ENCODE peak calls at places on chromosomes 3 and 15, in seven cellular contexts. M, W, S, T, R, C and Z are unnamed samples.

GRCh38 chr3:14377838-14378169 is 24.6 kb upstream of the SLC6A6 start:
- DNase-seq in T (no peak), W (no peak), S (no peak), R (no peak), C (peak; percentile 20), M (no peak), Z (no peak)

GRCh38 chr3:12660196-12660595 is 3.7 kb downstream of the RAF1 start:
- DNase-seq in M (no peak), T (no peak), R (no peak), S (no peak), W (no peak), C (no peak), Z (no peak)

GRCh38 chr15:41772720-41773331 is 1.5 kb upstream of the MAPKBP1 start:
- DNase-seq in W (peak; percentile 80), S (peak; percentile 61), T (no peak), R (peak; percentile 86), C (peak; percentile 78), M (peak; percentile 85), Z (no peak)

GRCh38 chr3:123876858-123877257 is 7.3 kb downstream of the MYLK start:
- DNase-seq in T (no peak), R (peak; percentile 18), S (no peak), M (no peak), W (no peak), C (peak; percentile 21), Z (no peak)

GRCh38 chr3:9669720-9670432 is 20.6 kb downstream of the MTMR14 start:
- DNase-seq in R (no peak), T (no peak), M (no peak), S (no peak), W (no peak), C (no peak), Z (no peak)

GRCh38 chr3:133574260-133574881 is 885 bp downstream of the CDV3 start:
- DNase-seq in C (peak; percentile 85), R (peak; percentile 80), M (peak; percentile 85), W (peak; percentile 80), S (peak; percentile 50), T (peak; percentile 72), Z (peak; percentile 61)

GRCh38 chr3:170642882-170643601 is 57.2 kb upstream of the SLC7A14 start:
- DNase-seq in C (no peak), M (no peak), T (no peak), S (no peak), R (no peak), W (no peak), Z (no peak)

GRCh38 chr3:145807990-145808389 is 353.0 kb downstream of the PLOD2 start:
- DNase-seq in R (peak; percentile 78), C (no peak), W (peak; percentile 6), M (peak; percentile 5), T (no peak), S (no peak), Z (no peak)

GRCh38 chr3:100975714-100976113 is 17.5 kb downstream of the ABI3BP start:
- DNase-seq in R (no peak), S (no peak), M (no peak), T (no peak), W (no peak), C (no peak), Z (no peak)

GRCh38 chr15:40437754-40438687 is 2.7 kb upstream of the BAHD1 start:
- DNase-seq in T (peak; percentile 74), S (no peak), R (no peak), W (no peak), M (no peak), C (no peak), Z (no peak)

GRCh38 chr15:50353251-50353998 is 1.6 kb downstream of the GABPB1 start:
- DNase-seq in M (peak; percentile 93), C (peak; percentile 79), S (no peak), T (no peak), R (no peak), W (peak; percentile 95), Z (no peak)

GRCh38 chr3:45906681-45907220 is 20.4 kb downstream of the CCR9 start:
- DNase-seq in M (peak; percentile 61), W (peak; percentile 84), S (peak; percentile 57), R (peak; percentile 52), C (peak; percentile 36), T (no peak), Z (no peak)

GRCh38 chr15:48435356-48435755 is 104.1 kb downstream of the DUT start:
- DNase-seq in C (no peak), R (no peak), T (no peak), M (no peak), W (peak; percentile 65), S (no peak), Z (no peak)

GRCh38 chr3:5122030-5122740 is at the start of gene ARL8B:
- DNase-seq in W (peak; percentile 83), M (peak; percentile 90), C (peak; percentile 97), S (peak; percentile 85), T (peak; percentile 94), R (peak; percentile 86), Z (peak; percentile 74)

GRCh38 chr3:39809995-39810595 is 686 bp downstream of the MYRIP start:
- DNase-seq in C (no peak), M (no peak), S (peak; percentile 43), T (peak; percentile 65), W (no peak), R (peak; percentile 28), Z (peak; percentile 11)

GRCh38 chr3:133441867-133442270 is 42.0 kb downstream of the BFSP2 start:
- DNase-seq in M (peak; percentile 16), S (no peak), T (no peak), W (no peak), C (no peak), R (no peak), Z (no peak)

GRCh38 chr3:52221563-52222318 is 3.7 kb downstream of the TLR9 start:
- DNase-seq in T (peak; percentile 44), M (no peak), W (no peak), R (no peak), S (peak; percentile 24), C (no peak), Z (no peak)

GRCh38 chr15:100663066-100663465 is 60.7 kb downstream of the ASB7 start:
- DNase-seq in T (peak; percentile 65), M (no peak), R (peak; percentile 69), W (no peak), S (peak; percentile 79), C (no peak), Z (peak; percentile 26)

GRCh38 chr15:61051570-61052031 is 177.5 kb downstream of the RORA start:
- DNase-seq in S (peak; percentile 52), M (peak; percentile 54), T (no peak), C (peak; percentile 10), R (peak; percentile 71), W (peak; percentile 78), Z (peak; percentile 5)

GRCh38 chr3:71299160-71299559 is 284.4 kb downstream of the FOXP1 start:
- DNase-seq in C (no peak), S (no peak), M (no peak), R (no peak), T (no peak), W (no peak), Z (no peak)

GRCh38 chr3:72047472-72047871 is 262.5 kb upstream of the PROK2 start:
- DNase-seq in M (no peak), R (no peak), C (peak; percentile 96), T (no peak), S (no peak), W (no peak), Z (no peak)

GRCh38 chr3:16883726-16884083 is 1.1 kb upstream of the PLCL2 start:
- DNase-seq in T (no peak), C (no peak), R (peak; percentile 14), S (no peak), M (no peak), W (no peak), Z (no peak)

GRCh38 chr15:63752075-63752684 is 81.6 kb downstream of the HERC1 start:
- DNase-seq in R (peak; percentile 61), M (peak; percentile 63), T (no peak), W (peak; percentile 65), S (no peak), C (peak; percentile 80), Z (no peak)

GRCh38 chr3:119395923-119396358 is 67.5 kb downstream of the TMEM39A start:
- DNase-seq in M (no peak), S (no peak), W (no peak), C (no peak), R (no peak), T (no peak), Z (no peak)

GRCh38 chr3:112688085-112688769 is 47.3 kb upstream of the CCDC80 start:
- DNase-seq in T (no peak), C (no peak), W (no peak), R (no peak), M (peak; percentile 8), S (no peak), Z (no peak)

GRCh38 chr3:3847994-3848970 is 49.1 kb downstream of the LRRN1 start:
- DNase-seq in S (no peak), M (no peak), C (no peak), W (no peak), T (no peak), R (no peak), Z (no peak)

GRCh38 chr3:173398111-173398479 is 551 bp downstream of the NLGN1 start:
- DNase-seq in R (peak; percentile 79), M (no peak), S (no peak), C (peak; percentile 84), W (no peak), T (no peak), Z (no peak)

GRCh38 chr3:13494463-13495350 is 14.6 kb downstream of the HDAC11 start:
- DNase-seq in C (peak; percentile 49), S (no peak), M (peak; percentile 42), W (peak; percentile 21), R (peak; percentile 48), T (no peak), Z (peak; percentile 21)

GRCh38 chr3:37990527-37990926 is at the start of gene VILL:
- DNase-seq in M (no peak), S (no peak), T (no peak), R (no peak), C (no peak), W (no peak), Z (no peak)

GRCh38 chr3:180657094-180657493 is 22.2 kb downstream of the CCDC39 start:
- DNase-seq in W (no peak), C (no peak), S (no peak), T (no peak), M (no peak), R (peak; percentile 26), Z (no peak)
- H2BK120ac ChIP-seq in W (no peak overlapping the region), C (no peak overlapping the region), S (no peak overlapping the region), T (no peak overlapping the region), M (no peak overlapping the region), R (no peak overlapping the region), Z (no peak overlapping the region)

DNA sequence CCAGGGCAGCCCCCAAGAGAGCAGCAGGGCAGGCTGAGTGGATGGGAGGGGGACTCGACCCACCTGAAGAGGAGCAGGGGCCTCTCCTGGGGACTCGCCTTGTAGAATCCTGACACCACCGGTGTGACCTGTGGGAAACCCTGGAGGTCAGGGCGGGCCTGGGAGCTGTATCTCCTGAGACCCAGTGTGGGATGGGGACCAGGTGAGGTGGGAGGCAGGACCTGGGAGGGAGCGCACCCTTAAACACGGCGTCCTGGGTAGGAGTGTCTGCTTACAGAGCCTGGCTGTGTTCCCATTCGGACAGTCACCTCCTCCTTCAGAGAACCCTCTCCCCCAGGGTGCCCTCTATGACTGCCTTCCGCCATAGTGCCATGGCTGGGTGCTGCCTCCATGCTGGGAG is 27.1 kb downstream of the C15orf39 start:
- DNase-seq in M (no peak), R (no peak), W (no peak), S (no peak), T (no peak), C (no peak), Z (no peak)
- H2BK120ac ChIP-seq in M (no peak overlapping the region), R (no peak overlapping the region), W (no peak overlapping the region), S (no peak overlapping the region), T (no peak overlapping the region), C (no peak overlapping the region), Z (no peak overlapping the region)

GRCh38 chr3:142459929-142460328 is 12.1 kb upstream of the XRN1 start:
- DNase-seq in T (no peak), R (no peak), M (peak; percentile 20), C (peak; percentile 22), W (no peak), S (no peak), Z (no peak)
- H2BK120ac ChIP-seq in T (no peak overlapping the region), R (no peak overlapping the region), M (no peak overlapping the region), C (no peak overlapping the region), W (no peak overlapping the region), S (no peak overlapping the region), Z (no peak overlapping the region)

GRCh38 chr3:56989434-56990294 is 70.8 kb upstream of the SPATA12 start:
- DNase-seq in S (no peak), C (no peak), R (no peak), W (no peak), T (no peak), M (no peak), Z (no peak)
- H2BK120ac ChIP-seq in S (no peak overlapping the region), C (no peak overlapping the region), R (no peak overlapping the region), W (no peak overlapping the region), T (no peak overlapping the region), M (no peak overlapping the region), Z (no peak overlapping the region)